ENCODE peak calls at places on chromosome 10, in five cellular contexts. Y is stimulated activated CD4-positive, alpha-beta T cell treated with anti-CD3 and anti-CD28 coated beads, Interleukin-2, amount 100 ng/mL, for 48 hours; X is WTC11; D is NCI-H1092 treated with DMSO at 0.1 percent for 48 hours; B is anterior cingulate cortex. S is an unnamed sample.

GRCh38 chr10:43846187-43846680 is 197.6 kb upstream of the ZNF32 start:
- DNase-seq in Y (peak), X (no peak), D (no peak), B (no peak), S (no peak)

GRCh38 chr10:78404296-78404695 is 370.6 kb downstream of the RPS24 start:
- DNase-seq in Y (no peak), X (no peak), D (no peak), B (no peak), S (no peak)

GRCh38 chr10:45410807-45411606 is 37.0 kb downstream of the ALOX5 start:
- DNase-seq in Y (no peak), X (no peak), D (no peak), B (no peak), S (no peak)

GRCh38 chr10:119871881-119872609 is 598 bp downstream of the MCMBP start:
- DNase-seq in Y (peak), X (peak), D (peak), B (no peak), S (no peak)

GRCh38 chr10:86362566-86363183 is 3.9 kb downstream of the GRID1 start:
- DNase-seq in Y (no peak), X (no peak), D (no peak), B (no peak), S (no peak)

GRCh38 chr10:44863344-44864041 is 47.6 kb upstream of the TMEM72 start:
- DNase-seq in Y (no peak), X (peak), D (no peak), B (no peak), S (no peak)

GRCh38 chr10:127863231-127863825 is 29.4 kb downstream of the CLRN3 start:
- DNase-seq in Y (no peak), X (no peak), D (no peak), B (no peak), S (no peak)

GRCh38 chr10:124668517-124669051 is 75.6 kb downstream of the FAM53B start:
- DNase-seq in Y (no peak), X (no peak), D (no peak), B (no peak), S (no peak)

GRCh38 chr10:32680803-32681557 is 235.0 kb downstream of the CCDC7 start:
- DNase-seq in Y (no peak), X (no peak), D (no peak), B (no peak), S (no peak)

GRCh38 chr10:129057856-129058663 is 409.0 kb upstream of the MGMT start:
- DNase-seq in Y (no peak), X (no peak), D (no peak), B (no peak), S (no peak)

GRCh38 chr10:102274062-102274461 is 28.7 kb downstream of the GBF1 start:
- DNase-seq in Y (no peak), X (no peak), D (no peak), B (no peak), S (no peak)

GRCh38 chr10:61869772-61870520 is 31.6 kb upstream of the ARID5B start:
- DNase-seq in Y (no peak), X (no peak), D (no peak), B (no peak), S (no peak)

GRCh38 chr10:58347967-58348366 is 13.2 kb downstream of the UBE2D1 start:
- DNase-seq in Y (no peak), X (no peak), D (no peak), B (no peak), S (no peak)

GRCh38 chr10:5485290-5485689 is 14.1 kb downstream of the CALML5 start:
- DNase-seq in Y (no peak), X (no peak), D (no peak), B (no peak), S (no peak)

GRCh38 chr10:129958118-129958685 is 5.9 kb downstream of the EBF3 start:
- DNase-seq in Y (no peak), X (no peak), D (peak), B (no peak), S (no peak)

GRCh38 chr10:113347508-113347907 is 205.3 kb upstream of the HABP2 start:
- DNase-seq in Y (no peak), X (no peak), D (no peak), B (no peak), S (no peak)

GRCh38 chr10:52778511-52779392 is 6.2 kb upstream of the MBL2 start:
- DNase-seq in Y (no peak), X (peak), D (no peak), B (no peak), S (no peak)

GRCh38 chr10:64863836-64864235 is 1342.6 kb downstream of the REEP3 start:
- DNase-seq in Y (no peak), X (no peak), D (no peak), B (no peak), S (no peak)

GRCh38 chr10:61262486-61263261 is 190.5 kb downstream of the TMEM26 start:
- DNase-seq in Y (no peak), X (no peak), D (no peak), B (no peak), S (no peak)

GRCh38 chr10:131852823-131853609 is 47.8 kb upstream of the PPP2R2D start:
- DNase-seq in Y (no peak), X (no peak), D (no peak), B (no peak), S (no peak)

GRCh38 chr10:119377905-119378736 is 164.4 kb downstream of the RGS10 start:
- DNase-seq in Y (no peak), X (no peak), D (peak), B (no peak), S (no peak)

S was measured in occipital lobe.